ENCODE peak calls at places on chromosomes 13 and 19, in ten cellular contexts. One of them, this sample, is unnamed.

GRCh38 chr19:1226522-1227312 is 11.1 kb downstream of the CBARP start:
- DNase-seq in mesendoderm: no peak
- DNase-seq in NCI-H1694 treated with DMSO at 0.1 percent for 48 hours: no peak
- DNase-seq in stimulated activated CD8-positive, alpha-beta memory T cell treated with anti-CD3 and anti-CD28 coated beads, Interleukin-15, amount 100 ng/mL, for 1 hour: no peak
- DNase-seq in fibroblast of lung: no peak
- DNase-seq in A172: no peak
- DNase-seq in SJCRH30: no peak
- DNase-seq in OCI-LY7: no peak
- DNase-seq in stimulated activated CD4-positive, alpha-beta T cell treated with anti-CD3 and anti-CD28 coated beads, Interleukin-4, amount 100 ng/mL, for 1 hour: no peak
- DNase-seq in HCEC 1CT: no peak
- DNase-seq in this sample: no peak

GRCh38 chr13:21465710-21466160 is 6.6 kb upstream of the ZDHHC20 start:
- DNase-seq in mesendoderm: no peak
- DNase-seq in NCI-H1694 treated with DMSO at 0.1 percent for 48 hours: no peak
- DNase-seq in stimulated activated CD8-positive, alpha-beta memory T cell treated with anti-CD3 and anti-CD28 coated beads, Interleukin-15, amount 100 ng/mL, for 1 hour: no peak
- DNase-seq in fibroblast of lung: no peak
- DNase-seq in A172: no peak
- DNase-seq in SJCRH30: no peak
- DNase-seq in OCI-LY7: no peak
- DNase-seq in stimulated activated CD4-positive, alpha-beta T cell treated with anti-CD3 and anti-CD28 coated beads, Interleukin-4, amount 100 ng/mL, for 1 hour: no peak
- DNase-seq in HCEC 1CT: no peak
- DNase-seq in this sample: no peak

GRCh38 chr13:88622362-88622973 is 951.3 kb downstream of the SLITRK5 start:
- DNase-seq in mesendoderm: peak; percentile 6
- DNase-seq in NCI-H1694 treated with DMSO at 0.1 percent for 48 hours: no peak
- DNase-seq in stimulated activated CD8-positive, alpha-beta memory T cell treated with anti-CD3 and anti-CD28 coated beads, Interleukin-15, amount 100 ng/mL, for 1 hour: peak; percentile 14
- DNase-seq in fibroblast of lung: no peak
- DNase-seq in A172: no peak
- DNase-seq in SJCRH30: no peak
- DNase-seq in OCI-LY7: no peak
- DNase-seq in stimulated activated CD4-positive, alpha-beta T cell treated with anti-CD3 and anti-CD28 coated beads, Interleukin-4, amount 100 ng/mL, for 1 hour: peak; percentile 2
- DNase-seq in HCEC 1CT: peak; percentile 66
- DNase-seq in this sample: no peak

GRCh38 chr19:45496349-45496953 is 396 bp downstream of the RTN2 start:
- DNase-seq in mesendoderm: peak; percentile 75
- DNase-seq in NCI-H1694 treated with DMSO at 0.1 percent for 48 hours: no peak
- DNase-seq in stimulated activated CD8-positive, alpha-beta memory T cell treated with anti-CD3 and anti-CD28 coated beads, Interleukin-15, amount 100 ng/mL, for 1 hour: no peak
- DNase-seq in fibroblast of lung: no peak
- DNase-seq in A172: no peak
- DNase-seq in SJCRH30: peak; percentile 68
- DNase-seq in OCI-LY7: no peak
- DNase-seq in stimulated activated CD4-positive, alpha-beta T cell treated with anti-CD3 and anti-CD28 coated beads, Interleukin-4, amount 100 ng/mL, for 1 hour: peak; percentile 54
- DNase-seq in HCEC 1CT: peak; percentile 4
- DNase-seq in this sample: no peak

GRCh38 chr13:95228130-95228529 is 73.1 kb downstream of the ABCC4 start:
- DNase-seq in mesendoderm: no peak
- DNase-seq in NCI-H1694 treated with DMSO at 0.1 percent for 48 hours: no peak
- DNase-seq in stimulated activated CD8-positive, alpha-beta memory T cell treated with anti-CD3 and anti-CD28 coated beads, Interleukin-15, amount 100 ng/mL, for 1 hour: no peak
- DNase-seq in fibroblast of lung: no peak
- DNase-seq in A172: no peak
- DNase-seq in SJCRH30: no peak
- DNase-seq in OCI-LY7: no peak
- DNase-seq in stimulated activated CD4-positive, alpha-beta T cell treated with anti-CD3 and anti-CD28 coated beads, Interleukin-4, amount 100 ng/mL, for 1 hour: no peak
- DNase-seq in HCEC 1CT: no peak
- DNase-seq in this sample: no peak

GRCh38 chr13:30148791-30149190 is 158.6 kb downstream of the KATNAL1 start:
- DNase-seq in mesendoderm: no peak
- DNase-seq in NCI-H1694 treated with DMSO at 0.1 percent for 48 hours: no peak
- DNase-seq in stimulated activated CD8-positive, alpha-beta memory T cell treated with anti-CD3 and anti-CD28 coated beads, Interleukin-15, amount 100 ng/mL, for 1 hour: no peak
- DNase-seq in fibroblast of lung: no peak
- DNase-seq in A172: no peak
- DNase-seq in SJCRH30: no peak
- DNase-seq in OCI-LY7: no peak
- DNase-seq in stimulated activated CD4-positive, alpha-beta T cell treated with anti-CD3 and anti-CD28 coated beads, Interleukin-4, amount 100 ng/mL, for 1 hour: no peak
- DNase-seq in HCEC 1CT: no peak
- DNase-seq in this sample: no peak

GRCh38 chr19:44657211-44657921 is 13.7 kb downstream of the PVR start:
- DNase-seq in mesendoderm: peak; percentile 88
- DNase-seq in NCI-H1694 treated with DMSO at 0.1 percent for 48 hours: peak; percentile 10
- DNase-seq in stimulated activated CD8-positive, alpha-beta memory T cell treated with anti-CD3 and anti-CD28 coated beads, Interleukin-15, amount 100 ng/mL, for 1 hour: peak; percentile 51
- DNase-seq in fibroblast of lung: peak; percentile 75
- DNase-seq in A172: no peak
- DNase-seq in SJCRH30: peak; percentile 71
- DNase-seq in OCI-LY7: peak; percentile 68
- DNase-seq in stimulated activated CD4-positive, alpha-beta T cell treated with anti-CD3 and anti-CD28 coated beads, Interleukin-4, amount 100 ng/mL, for 1 hour: peak; percentile 74
- DNase-seq in HCEC 1CT: peak; percentile 23
- DNase-seq in this sample: peak; percentile 25

GRCh38 chr13:21361706-21362105 is 97.4 kb downstream of the ZDHHC20 start:
- DNase-seq in mesendoderm: no peak
- DNase-seq in NCI-H1694 treated with DMSO at 0.1 percent for 48 hours: no peak
- DNase-seq in stimulated activated CD8-positive, alpha-beta memory T cell treated with anti-CD3 and anti-CD28 coated beads, Interleukin-15, amount 100 ng/mL, for 1 hour: no peak
- DNase-seq in fibroblast of lung: no peak
- DNase-seq in A172: no peak
- DNase-seq in SJCRH30: no peak
- DNase-seq in OCI-LY7: no peak
- DNase-seq in stimulated activated CD4-positive, alpha-beta T cell treated with anti-CD3 and anti-CD28 coated beads, Interleukin-4, amount 100 ng/mL, for 1 hour: no peak
- DNase-seq in HCEC 1CT: no peak
- DNase-seq in this sample: no peak

GRCh38 chr19:35784401-35785086 is 9.2 kb downstream of the ARHGAP33 start:
- DNase-seq in mesendoderm: peak; percentile 88
- DNase-seq in NCI-H1694 treated with DMSO at 0.1 percent for 48 hours: no peak
- DNase-seq in stimulated activated CD8-positive, alpha-beta memory T cell treated with anti-CD3 and anti-CD28 coated beads, Interleukin-15, amount 100 ng/mL, for 1 hour: no peak
- DNase-seq in fibroblast of lung: no peak
- DNase-seq in A172: no peak
- DNase-seq in SJCRH30: no peak
- DNase-seq in OCI-LY7: no peak
- DNase-seq in stimulated activated CD4-positive, alpha-beta T cell treated with anti-CD3 and anti-CD28 coated beads, Interleukin-4, amount 100 ng/mL, for 1 hour: no peak
- DNase-seq in HCEC 1CT: no peak
- DNase-seq in this sample: no peak

GRCh38 chr13:49874430-49874829 is 61.7 kb downstream of the SPRYD7 start:
- DNase-seq in mesendoderm: no peak
- DNase-seq in NCI-H1694 treated with DMSO at 0.1 percent for 48 hours: no peak
- DNase-seq in stimulated activated CD8-positive, alpha-beta memory T cell treated with anti-CD3 and anti-CD28 coated beads, Interleukin-15, amount 100 ng/mL, for 1 hour: no peak
- DNase-seq in fibroblast of lung: no peak
- DNase-seq in A172: no peak
- DNase-seq in SJCRH30: no peak
- DNase-seq in OCI-LY7: no peak
- DNase-seq in stimulated activated CD4-positive, alpha-beta T cell treated with anti-CD3 and anti-CD28 coated beads, Interleukin-4, amount 100 ng/mL, for 1 hour: no peak
- DNase-seq in HCEC 1CT: no peak
- DNase-seq in this sample: no peak

GRCh38 chr13:107867701-107868661 is 347.4 kb downstream of the LIG4 start:
- DNase-seq in mesendoderm: peak; percentile 76
- DNase-seq in NCI-H1694 treated with DMSO at 0.1 percent for 48 hours: peak; percentile 70
- DNase-seq in stimulated activated CD8-positive, alpha-beta memory T cell treated with anti-CD3 and anti-CD28 coated beads, Interleukin-15, amount 100 ng/mL, for 1 hour: no peak
- DNase-seq in fibroblast of lung: peak; percentile 58
- DNase-seq in A172: no peak
- DNase-seq in SJCRH30: peak; percentile 21
- DNase-seq in OCI-LY7: no peak
- DNase-seq in stimulated activated CD4-positive, alpha-beta T cell treated with anti-CD3 and anti-CD28 coated beads, Interleukin-4, amount 100 ng/mL, for 1 hour: no peak
- DNase-seq in HCEC 1CT: peak; percentile 79
- DNase-seq in this sample: no peak

GRCh38 chr19:50509366-50509765 is 1.6 kb downstream of the JOSD2 start:
- DNase-seq in mesendoderm: no peak
- DNase-seq in NCI-H1694 treated with DMSO at 0.1 percent for 48 hours: no peak
- DNase-seq in stimulated activated CD8-positive, alpha-beta memory T cell treated with anti-CD3 and anti-CD28 coated beads, Interleukin-15, amount 100 ng/mL, for 1 hour: no peak
- DNase-seq in fibroblast of lung: no peak
- DNase-seq in A172: no peak
- DNase-seq in SJCRH30: no peak
- DNase-seq in OCI-LY7: no peak
- DNase-seq in stimulated activated CD4-positive, alpha-beta T cell treated with anti-CD3 and anti-CD28 coated beads, Interleukin-4, amount 100 ng/mL, for 1 hour: no peak
- DNase-seq in HCEC 1CT: no peak
- DNase-seq in this sample: no peak

GRCh38 chr13:93002071-93002470 is 224.5 kb upstream of the GPC6 start:
- DNase-seq in mesendoderm: no peak
- DNase-seq in NCI-H1694 treated with DMSO at 0.1 percent for 48 hours: no peak
- DNase-seq in stimulated activated CD8-positive, alpha-beta memory T cell treated with anti-CD3 and anti-CD28 coated beads, Interleukin-15, amount 100 ng/mL, for 1 hour: no peak
- DNase-seq in fibroblast of lung: peak; percentile 31
- DNase-seq in A172: no peak
- DNase-seq in SJCRH30: no peak
- DNase-seq in OCI-LY7: no peak
- DNase-seq in stimulated activated CD4-positive, alpha-beta T cell treated with anti-CD3 and anti-CD28 coated beads, Interleukin-4, amount 100 ng/mL, for 1 hour: no peak
- DNase-seq in HCEC 1CT: peak; percentile 62
- DNase-seq in this sample: no peak

GRCh38 chr19:22422220-22422619 is at the start of gene ZNF98:
- DNase-seq in mesendoderm: no peak
- DNase-seq in NCI-H1694 treated with DMSO at 0.1 percent for 48 hours: no peak
- DNase-seq in stimulated activated CD8-positive, alpha-beta memory T cell treated with anti-CD3 and anti-CD28 coated beads, Interleukin-15, amount 100 ng/mL, for 1 hour: no peak
- DNase-seq in fibroblast of lung: peak; percentile 5
- DNase-seq in A172: no peak
- DNase-seq in SJCRH30: no peak
- DNase-seq in OCI-LY7: no peak
- DNase-seq in stimulated activated CD4-positive, alpha-beta T cell treated with anti-CD3 and anti-CD28 coated beads, Interleukin-4, amount 100 ng/mL, for 1 hour: no peak
- DNase-seq in HCEC 1CT: no peak
- DNase-seq in this sample: no peak

GRCh38 chr19:3249408-3249807 is 24.9 kb downstream of the CELF5 start:
- DNase-seq in mesendoderm: peak; percentile 30
- DNase-seq in NCI-H1694 treated with DMSO at 0.1 percent for 48 hours: no peak
- DNase-seq in stimulated activated CD8-positive, alpha-beta memory T cell treated with anti-CD3 and anti-CD28 coated beads, Interleukin-15, amount 100 ng/mL, for 1 hour: no peak
- DNase-seq in fibroblast of lung: no peak
- DNase-seq in A172: peak; percentile 29
- DNase-seq in SJCRH30: peak; percentile 53
- DNase-seq in OCI-LY7: peak; percentile 37
- DNase-seq in stimulated activated CD4-positive, alpha-beta T cell treated with anti-CD3 and anti-CD28 coated beads, Interleukin-4, amount 100 ng/mL, for 1 hour: no peak
- DNase-seq in HCEC 1CT: no peak
- DNase-seq in this sample: no peak

GRCh38 chr13:75299913-75300862 is 181.8 kb downstream of the TBC1D4 start:
- DNase-seq in mesendoderm: no peak
- DNase-seq in NCI-H1694 treated with DMSO at 0.1 percent for 48 hours: no peak
- DNase-seq in stimulated activated CD8-positive, alpha-beta memory T cell treated with anti-CD3 and anti-CD28 coated beads, Interleukin-15, amount 100 ng/mL, for 1 hour: no peak
- DNase-seq in fibroblast of lung: peak; percentile 42
- DNase-seq in A172: no peak
- DNase-seq in SJCRH30: no peak
- DNase-seq in OCI-LY7: no peak
- DNase-seq in stimulated activated CD4-positive, alpha-beta T cell treated with anti-CD3 and anti-CD28 coated beads, Interleukin-4, amount 100 ng/mL, for 1 hour: no peak
- DNase-seq in HCEC 1CT: peak; percentile 58
- DNase-seq in this sample: peak; percentile 55

GRCh38 chr13:33787051-33787591 is 30.8 kb upstream of the RFC3 start:
- DNase-seq in mesendoderm: no peak
- DNase-seq in NCI-H1694 treated with DMSO at 0.1 percent for 48 hours: no peak
- DNase-seq in stimulated activated CD8-positive, alpha-beta memory T cell treated with anti-CD3 and anti-CD28 coated beads, Interleukin-15, amount 100 ng/mL, for 1 hour: no peak
- DNase-seq in fibroblast of lung: no peak
- DNase-seq in A172: peak; percentile 22
- DNase-seq in SJCRH30: peak; percentile 17
- DNase-seq in OCI-LY7: peak; percentile 53
- DNase-seq in stimulated activated CD4-positive, alpha-beta T cell treated with anti-CD3 and anti-CD28 coated beads, Interleukin-4, amount 100 ng/mL, for 1 hour: no peak
- DNase-seq in HCEC 1CT: no peak
- DNase-seq in this sample: peak; percentile 13

GRCh38 chr13:100484708-100485107 is 103.9 kb downstream of the GGACT start:
- DNase-seq in mesendoderm: no peak
- DNase-seq in NCI-H1694 treated with DMSO at 0.1 percent for 48 hours: no peak
- DNase-seq in stimulated activated CD8-positive, alpha-beta memory T cell treated with anti-CD3 and anti-CD28 coated beads, Interleukin-15, amount 100 ng/mL, for 1 hour: no peak
- DNase-seq in fibroblast of lung: no peak
- DNase-seq in A172: no peak
- DNase-seq in SJCRH30: no peak
- DNase-seq in OCI-LY7: no peak
- DNase-seq in stimulated activated CD4-positive, alpha-beta T cell treated with anti-CD3 and anti-CD28 coated beads, Interleukin-4, amount 100 ng/mL, for 1 hour: no peak
- DNase-seq in HCEC 1CT: no peak
- DNase-seq in this sample: no peak

GRCh38 chr19:7982103-7982502 is 23.3 kb downstream of the ELAVL1 start:
- DNase-seq in mesendoderm: no peak
- DNase-seq in NCI-H1694 treated with DMSO at 0.1 percent for 48 hours: no peak
- DNase-seq in stimulated activated CD8-positive, alpha-beta memory T cell treated with anti-CD3 and anti-CD28 coated beads, Interleukin-15, amount 100 ng/mL, for 1 hour: no peak
- DNase-seq in fibroblast of lung: no peak
- DNase-seq in A172: no peak
- DNase-seq in SJCRH30: no peak
- DNase-seq in OCI-LY7: no peak
- DNase-seq in stimulated activated CD4-positive, alpha-beta T cell treated with anti-CD3 and anti-CD28 coated beads, Interleukin-4, amount 100 ng/mL, for 1 hour: no peak
- DNase-seq in HCEC 1CT: no peak
- DNase-seq in this sample: no peak

GRCh38 chr13:75547917-75548316 is 1.7 kb upstream of the UCHL3 start:
- DNase-seq in mesendoderm: no peak
- DNase-seq in NCI-H1694 treated with DMSO at 0.1 percent for 48 hours: no peak
- DNase-seq in stimulated activated CD8-positive, alpha-beta memory T cell treated with anti-CD3 and anti-CD28 coated beads, Interleukin-15, amount 100 ng/mL, for 1 hour: no peak
- DNase-seq in fibroblast of lung: no peak
- DNase-seq in A172: no peak
- DNase-seq in SJCRH30: no peak
- DNase-seq in OCI-LY7: no peak
- DNase-seq in stimulated activated CD4-positive, alpha-beta T cell treated with anti-CD3 and anti-CD28 coated beads, Interleukin-4, amount 100 ng/mL, for 1 hour: no peak
- DNase-seq in HCEC 1CT: no peak
- DNase-seq in this sample: peak; percentile 17

GRCh38 chr13:30774214-30774730 is 38.9 kb downstream of the ALOX5AP start:
- DNase-seq in mesendoderm: no peak
- DNase-seq in NCI-H1694 treated with DMSO at 0.1 percent for 48 hours: no peak
- DNase-seq in stimulated activated CD8-positive, alpha-beta memory T cell treated with anti-CD3 and anti-CD28 coated beads, Interleukin-15, amount 100 ng/mL, for 1 hour: no peak
- DNase-seq in fibroblast of lung: no peak
- DNase-seq in A172: no peak
- DNase-seq in SJCRH30: peak; percentile 62
- DNase-seq in OCI-LY7: no peak
- DNase-seq in stimulated activated CD4-positive, alpha-beta T cell treated with anti-CD3 and anti-CD28 coated beads, Interleukin-4, amount 100 ng/mL, for 1 hour: no peak
- DNase-seq in HCEC 1CT: no peak
- DNase-seq in this sample: no peak

GRCh38 chr19:42628411-42629135 is 33.8 kb upstream of the CEACAM8 start:
- DNase-seq in mesendoderm: no peak
- DNase-seq in NCI-H1694 treated with DMSO at 0.1 percent for 48 hours: no peak
- DNase-seq in stimulated activated CD8-positive, alpha-beta memory T cell treated with anti-CD3 and anti-CD28 coated beads, Interleukin-15, amount 100 ng/mL, for 1 hour: no peak
- DNase-seq in fibroblast of lung: no peak
- DNase-seq in A172: no peak
- DNase-seq in SJCRH30: no peak
- DNase-seq in OCI-LY7: no peak
- DNase-seq in stimulated activated CD4-positive, alpha-beta T cell treated with anti-CD3 and anti-CD28 coated beads, Interleukin-4, amount 100 ng/mL, for 1 hour: no peak
- DNase-seq in HCEC 1CT: no peak
- DNase-seq in this sample: no peak

GRCh38 chr13:92436927-92437326 is 789.7 kb upstream of the GPC6 start:
- DNase-seq in mesendoderm: peak; percentile 3
- DNase-seq in NCI-H1694 treated with DMSO at 0.1 percent for 48 hours: no peak
- DNase-seq in stimulated activated CD8-positive, alpha-beta memory T cell treated with anti-CD3 and anti-CD28 coated beads, Interleukin-15, amount 100 ng/mL, for 1 hour: no peak
- DNase-seq in fibroblast of lung: no peak
- DNase-seq in A172: no peak
- DNase-seq in SJCRH30: no peak
- DNase-seq in OCI-LY7: no peak
- DNase-seq in stimulated activated CD4-positive, alpha-beta T cell treated with anti-CD3 and anti-CD28 coated beads, Interleukin-4, amount 100 ng/mL, for 1 hour: no peak
- DNase-seq in HCEC 1CT: no peak
- DNase-seq in this sample: no peak

GRCh38 chr13:50529154-50529882 is 314.2 kb downstream of the DLEU7 start:
- DNase-seq in mesendoderm: no peak
- DNase-seq in NCI-H1694 treated with DMSO at 0.1 percent for 48 hours: peak; percentile 45
- DNase-seq in stimulated activated CD8-positive, alpha-beta memory T cell treated with anti-CD3 and anti-CD28 coated beads, Interleukin-15, amount 100 ng/mL, for 1 hour: no peak
- DNase-seq in fibroblast of lung: peak; percentile 93
- DNase-seq in A172: peak; percentile 71
- DNase-seq in SJCRH30: peak; percentile 95
- DNase-seq in OCI-LY7: no peak
- DNase-seq in stimulated activated CD4-positive, alpha-beta T cell treated with anti-CD3 and anti-CD28 coated beads, Interleukin-4, amount 100 ng/mL, for 1 hour: no peak
- DNase-seq in HCEC 1CT: peak; percentile 21
- DNase-seq in this sample: no peak

GRCh38 chr19:36081894-36082293 is 27.2 kb downstream of the WDR62 start:
- DNase-seq in mesendoderm: no peak
- DNase-seq in NCI-H1694 treated with DMSO at 0.1 percent for 48 hours: no peak
- DNase-seq in stimulated activated CD8-positive, alpha-beta memory T cell treated with anti-CD3 and anti-CD28 coated beads, Interleukin-15, amount 100 ng/mL, for 1 hour: no peak
- DNase-seq in fibroblast of lung: no peak
- DNase-seq in A172: no peak
- DNase-seq in SJCRH30: no peak
- DNase-seq in OCI-LY7: no peak
- DNase-seq in stimulated activated CD4-positive, alpha-beta T cell treated with anti-CD3 and anti-CD28 coated beads, Interleukin-4, amount 100 ng/mL, for 1 hour: no peak
- DNase-seq in HCEC 1CT: no peak
- DNase-seq in this sample: no peak

GRCh38 chr13:21216332-21216731 is 39.9 kb downstream of the MRPL57 start:
- DNase-seq in mesendoderm: no peak
- DNase-seq in NCI-H1694 treated with DMSO at 0.1 percent for 48 hours: no peak
- DNase-seq in stimulated activated CD8-positive, alpha-beta memory T cell treated with anti-CD3 and anti-CD28 coated beads, Interleukin-15, amount 100 ng/mL, for 1 hour: no peak
- DNase-seq in fibroblast of lung: no peak
- DNase-seq in A172: no peak
- DNase-seq in SJCRH30: no peak
- DNase-seq in OCI-LY7: no peak
- DNase-seq in stimulated activated CD4-positive, alpha-beta T cell treated with anti-CD3 and anti-CD28 coated beads, Interleukin-4, amount 100 ng/mL, for 1 hour: no peak
- DNase-seq in HCEC 1CT: no peak
- DNase-seq in this sample: no peak

GRCh38 chr19:32818536-32818935 is 51.0 kb downstream of the SLC7A9 start:
- DNase-seq in mesendoderm: no peak
- DNase-seq in NCI-H1694 treated with DMSO at 0.1 percent for 48 hours: no peak
- DNase-seq in stimulated activated CD8-positive, alpha-beta memory T cell treated with anti-CD3 and anti-CD28 coated beads, Interleukin-15, amount 100 ng/mL, for 1 hour: no peak
- DNase-seq in fibroblast of lung: no peak
- DNase-seq in A172: no peak
- DNase-seq in SJCRH30: no peak
- DNase-seq in OCI-LY7: no peak
- DNase-seq in stimulated activated CD4-positive, alpha-beta T cell treated with anti-CD3 and anti-CD28 coated beads, Interleukin-4, amount 100 ng/mL, for 1 hour: no peak
- DNase-seq in HCEC 1CT: no peak
- DNase-seq in this sample: no peak

GRCh38 chr19:33634361-33635091 is 12.8 kb downstream of the CHST8 start:
- DNase-seq in mesendoderm: no peak
- DNase-seq in NCI-H1694 treated with DMSO at 0.1 percent for 48 hours: no peak
- DNase-seq in stimulated activated CD8-positive, alpha-beta memory T cell treated with anti-CD3 and anti-CD28 coated beads, Interleukin-15, amount 100 ng/mL, for 1 hour: no peak
- DNase-seq in fibroblast of lung: no peak
- DNase-seq in A172: no peak
- DNase-seq in SJCRH30: no peak
- DNase-seq in OCI-LY7: no peak
- DNase-seq in stimulated activated CD4-positive, alpha-beta T cell treated with anti-CD3 and anti-CD28 coated beads, Interleukin-4, amount 100 ng/mL, for 1 hour: no peak
- DNase-seq in HCEC 1CT: no peak
- DNase-seq in this sample: no peak